ENCODE peak calls at places on chromosomes 13 and 19, in nine cellular contexts. D, Y, I, X, T, Z, C, L and V are unnamed samples.

GRCh38 chr19:13399746-13400145 is 106.5 kb downstream of the CACNA1A start:
- DNase-seq in I (no peak), T (no peak), X (no peak), Z (no peak), Y (no peak), L (no peak), C (no peak), D (no peak), V (no peak)

GRCh38 chr19:5212101-5212500 is 128.5 kb downstream of the PTPRS start:
- DNase-seq in X (no peak), Z (no peak), Y (no peak), I (no peak), D (no peak), L (no peak), T (no peak), C (no peak), V (no peak)

GRCh38 chr13:106570354-106570822 is 2.5 kb upstream of the ARGLU1 start:
- DNase-seq in Z (peak; percentile 38), I (peak; percentile 70), L (peak; percentile 32), T (peak; percentile 72), D (peak; percentile 72), X (peak; percentile 16), Y (peak; percentile 79), C (peak; percentile 71), V (peak; percentile 45)

GRCh38 chr13:98535501-98536357 is 41.2 kb downstream of the STK24 start:
- DNase-seq in X (no peak), C (no peak), Y (no peak), L (no peak), T (no peak), I (no peak), D (no peak), Z (no peak), V (no peak)

GRCh38 chr13:45108716-45109706 is 11.3 kb upstream of the GTF2F2 start:
- DNase-seq in D (peak; percentile 70), Z (no peak), Y (no peak), I (no peak), X (no peak), T (no peak), L (no peak), C (no peak), V (no peak)

GRCh38 chr13:111130111-111130508 is 15.0 kb downstream of the ARHGEF7 start:
- DNase-seq in T (no peak), I (no peak), X (no peak), C (no peak), Y (no peak), D (no peak), L (no peak), Z (no peak), V (no peak)

GRCh38 chr19:17170538-17171297 is 44.4 kb upstream of the USE1 start:
- DNase-seq in Y (no peak), T (no peak), X (no peak), I (no peak), C (no peak), Z (no peak), D (no peak), L (no peak), V (no peak)

GRCh38 chr13:29491248-29491647 is 104.2 kb downstream of the SLC7A1 start:
- DNase-seq in Z (no peak), D (no peak), C (no peak), I (no peak), Y (no peak), X (no peak), L (no peak), T (no peak), V (no peak)

GRCh38 chr13:100339411-100339935 is 249.1 kb downstream of the GGACT start:
- DNase-seq in C (no peak), Y (no peak), T (no peak), I (no peak), X (no peak), Z (no peak), D (no peak), L (no peak), V (no peak)

GRCh38 chr13:22161871-22162270 is 491.0 kb downstream of the FGF9 start:
- DNase-seq in I (no peak), X (no peak), Z (no peak), T (no peak), L (no peak), D (no peak), C (no peak), Y (peak; percentile 36), V (no peak)

GRCh38 chr19:5503598-5503997 is 48.4 kb downstream of the ZNRF4 start:
- DNase-seq in Y (no peak), X (no peak), I (no peak), D (no peak), T (no peak), Z (no peak), L (no peak), C (no peak), V (no peak)

GRCh38 chr13:99501952-99502310 is 659 bp downstream of the TM9SF2 start:
- DNase-seq in X (no peak), C (no peak), I (no peak), D (peak; percentile 18), Z (peak; percentile 43), T (no peak), Y (peak; percentile 4), L (no peak), V (no peak)

GRCh38 chr13:95535243-95535642 is 17.3 kb upstream of the CLDN10 start:
- DNase-seq in D (peak; percentile 89), T (no peak), Z (no peak), L (no peak), Y (no peak), C (no peak), X (no peak), I (no peak), V (no peak)

GRCh38 chr13:98176777-98177608 is at the start of gene RNF113B:
- DNase-seq in C (no peak), Y (no peak), L (no peak), I (no peak), X (no peak), D (no peak), Z (no peak), T (no peak), V (no peak)

GRCh38 chr13:94419304-94419943 is 60.1 kb downstream of the DCT start:
- DNase-seq in D (peak; percentile 65), X (no peak), L (no peak), I (no peak), T (no peak), Y (no peak), C (no peak), Z (no peak), V (no peak)

DNA sequence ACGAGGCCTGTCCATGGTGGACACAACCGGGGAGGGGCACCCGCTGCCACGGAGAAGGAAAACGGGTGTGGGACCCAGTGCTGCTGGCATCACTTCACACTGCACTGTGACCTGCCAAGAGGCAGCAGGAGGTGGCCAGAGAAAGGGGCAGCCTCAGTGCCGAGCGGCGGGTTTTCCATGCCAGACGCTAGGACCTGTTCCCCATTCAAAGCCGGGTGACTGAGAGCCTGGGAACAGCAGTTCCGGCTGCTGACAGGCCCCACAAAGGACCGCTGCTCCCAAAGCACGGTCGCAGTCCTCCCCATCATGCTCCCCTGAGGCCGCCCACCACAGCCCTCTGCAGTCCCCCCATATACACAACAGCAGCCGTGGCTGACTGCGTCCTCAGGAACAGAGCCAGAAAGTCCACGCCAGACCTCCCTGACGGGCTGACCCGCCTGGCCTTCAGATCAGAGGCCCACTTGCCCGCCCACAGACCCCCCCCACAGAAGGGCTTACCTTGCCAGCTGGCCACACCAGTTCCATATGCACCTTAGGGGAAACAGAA is 5.4 kb downstream of the AKAP8 start:
- DNase-seq in T (peak; percentile 54), C (no peak), Z (no peak), X (no peak), Y (no peak), D (no peak), I (no peak), L (peak; percentile 26), V (no peak)
- H3K27ac ChIP-seq in T (peak overlapping the region; percentile 93), C (peak overlapping the region; percentile 68), Z (no peak overlapping the region), X (peak overlapping the region; percentile 44), Y (no peak overlapping the region), D (no peak overlapping the region), I (no peak overlapping the region), L (no peak overlapping the region), V (peak overlapping the region; percentile 50)

GRCh38 chr19:56806639-56807038 is 33.9 kb downstream of the PEG3 start:
- DNase-seq in Y (no peak), I (no peak), L (no peak), Z (no peak), D (no peak), C (no peak), X (no peak), T (no peak), V (no peak)
- H3K9me3 ChIP-seq in Y (peaks cover 15% of the 10 kb centered on the region), I (peaks cover 10% of the 10 kb centered on the region), L (peaks cover 20% of the 10 kb centered on the region), Z (peaks cover 9% of the 10 kb centered on the region), D (peaks cover 20% of the 10 kb centered on the region), C (no peaks in the 10 kb centered on the region), X (no peaks in the 10 kb centered on the region), T (no peaks in the 10 kb centered on the region), V (no peaks in the 10 kb centered on the region)

GRCh38 chr19:3154957-3155736 is 19.3 kb downstream of the GNA15 start:
- DNase-seq in I (peak; percentile 75), C (peak; percentile 86), D (peak; percentile 99), X (peak; percentile 32), Z (no peak), L (peak; percentile 66), Y (peak; percentile 79), T (peak; percentile 79), V (peak; percentile 87)
- H3K27ac ChIP-seq in I (peak overlapping the region; percentile 25), C (no peak overlapping the region), D (peak overlapping the region; percentile 86), X (peak overlapping the region; percentile 16), Z (no peak overlapping the region), L (peak overlapping the region; percentile 96), Y (peak overlapping the region; percentile 76), T (peak overlapping the region; percentile 58), V (no peak overlapping the region)

GRCh38 chr13:18949489-18949761 is 232.2 kb downstream of the TUBA3C start:
- DNase-seq in X (no peak), Y (no peak), C (no peak), Z (no peak), T (no peak), D (no peak), I (no peak), L (no peak), V (no peak)

GRCh38 chr13:18948664-18949488 is 232.7 kb downstream of the TUBA3C start:
- DNase-seq in D (no peak), Z (no peak), T (no peak), C (no peak), Y (no peak), X (no peak), L (no peak), I (no peak), V (no peak)

GRCh38 chr13:18946738-18947137 is 234.9 kb downstream of the TUBA3C start:
- DNase-seq in X (no peak), Y (no peak), C (no peak), I (no peak), Z (no peak), D (no peak), L (no peak), T (no peak), V (no peak)

GRCh38 chr13:18948012-18948663 is 233.5 kb downstream of the TUBA3C start:
- DNase-seq in I (no peak), Z (no peak), Y (no peak), D (no peak), X (no peak), C (no peak), T (no peak), L (no peak), V (no peak)

DNA sequence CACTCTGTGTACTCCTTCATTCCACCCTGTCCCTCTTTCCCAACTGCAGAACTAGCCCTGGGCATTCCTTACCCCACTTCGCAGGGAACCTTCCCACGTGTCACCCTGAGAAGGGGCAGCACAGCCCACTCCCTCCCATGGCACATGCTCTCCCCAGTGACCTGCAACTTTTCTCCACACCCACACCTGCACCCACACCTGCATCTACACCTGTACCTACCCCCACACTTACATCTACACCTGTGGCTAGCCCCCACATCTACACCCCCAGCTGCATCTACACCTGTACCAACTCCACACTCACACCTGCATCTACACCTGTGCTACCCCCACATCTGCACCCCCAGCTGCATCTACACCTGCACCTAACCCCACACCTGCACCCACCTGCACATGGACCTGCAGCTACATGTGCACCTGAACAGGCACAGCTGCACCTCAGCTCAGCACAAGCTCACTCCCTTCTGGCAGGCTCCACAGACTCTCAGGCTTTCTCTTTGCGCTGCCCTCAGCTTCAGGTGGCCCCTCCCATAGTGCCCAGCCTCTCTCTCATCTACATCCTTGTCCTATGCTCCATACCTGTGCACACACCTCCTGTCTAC is 234.1 kb downstream of the TUBA3C start:
- DNase-seq in Y (no peak), I (no peak), L (no peak), T (no peak), C (no peak), D (no peak), X (no peak), Z (no peak), V (no peak)
- H3K9me3 ChIP-seq in Y (no peaks in the 10 kb centered on the region), I (no peaks in the 10 kb centered on the region), L (no peaks in the 10 kb centered on the region), T (no peaks in the 10 kb centered on the region), C (no peaks in the 10 kb centered on the region), D (peaks cover 8% of the 10 kb centered on the region), X (no peaks in the 10 kb centered on the region), Z (no peaks in the 10 kb centered on the region), V (no peaks in the 10 kb centered on the region)